ENCODE peak calls at places on chromosomes 7 and 10, in eight cellular contexts. K is endothelial cell of umbilical vein, N is H1, Y is HCT116, M is GM12878, Z is K562, H is SK-N-SH, B is HepG2. C is an unnamed sample.

GRCh38 chr7:68868975-68869374 is 729.3 kb upstream of the AUTS2 start:
- DNase-seq in K (no peak), N (no peak), Y (no peak), M (no peak), Z (no peak), H (no peak), B (no peak), C (no peak)

GRCh38 chr10:73759512-73760115 is 15.4 kb downstream of the SEC24C start:
- DNase-seq in K (no peak), N (no peak), Y (no peak), M (no peak), Z (no peak), H (no peak), B (no peak), C (no peak)

GRCh38 chr10:20142311-20142710 is 326.1 kb downstream of the PLXDC2 start:
- DNase-seq in K (no peak), N (no peak), Y (no peak), M (no peak), Z (no peak), H (no peak), B (no peak), C (no peak)

GRCh38 chr7:6385110-6385792 is 62.5 kb downstream of the DAGLB start:
- DNase-seq in K (peak), N (no peak), Y (peak), M (no peak), Z (no peak), H (no peak), B (peak), C (no peak)

GRCh38 chr10:10438335-10439123 is 579.1 kb upstream of the CELF2 start:
- DNase-seq in K (no peak), N (no peak), Y (no peak), M (no peak), Z (no peak), H (no peak), B (no peak), C (no peak)

GRCh38 chr10:60031664-60032063 is 125.3 kb upstream of the CCDC6 start:
- DNase-seq in K (no peak), N (no peak), Y (no peak), M (peak), Z (no peak), H (no peak), B (no peak), C (no peak)

GRCh38 chr10:50260791-50261281 is 9.5 kb upstream of the ASAH2 start:
- DNase-seq in K (no peak), N (no peak), Y (no peak), M (peak), Z (peak), H (no peak), B (peak), C (no peak)

GRCh38 chr7:111638048-111638447 is 75.8 kb upstream of the IMMP2L start:
- DNase-seq in K (no peak), N (no peak), Y (no peak), M (no peak), Z (no peak), H (no peak), B (no peak), C (no peak)

GRCh38 chr7:151824285-151824950 is 52.5 kb downstream of the PRKAG2 start:
- DNase-seq in K (peak), N (no peak), Y (no peak), M (no peak), Z (no peak), H (no peak), B (no peak), C (no peak)

GRCh38 chr10:60958892-60959601 is 15.1 kb upstream of the RHOBTB1 start:
- DNase-seq in K (no peak), N (no peak), Y (no peak), M (no peak), Z (no peak), H (no peak), B (no peak), C (no peak)

GRCh38 chr10:32795598-32796183 is 162.3 kb downstream of the ITGB1 start:
- DNase-seq in K (peak), N (no peak), Y (peak), M (peak), Z (peak), H (peak), B (peak), C (no peak)

GRCh38 chr7:156082048-156082447 is 269.8 kb upstream of the SHH start:
- DNase-seq in K (no peak), N (no peak), Y (no peak), M (no peak), Z (no peak), H (no peak), B (no peak), C (no peak)

GRCh38 chr10:116742367-116743265 is at the start of gene HSPA12A:
- DNase-seq in K (peak), N (peak), Y (peak), M (no peak), Z (peak), H (peak), B (no peak), C (no peak)

GRCh38 chr10:102131286-102132170 is 1.3 kb upstream of the PPRC1 start:
- DNase-seq in K (no peak), N (no peak), Y (no peak), M (no peak), Z (no peak), H (no peak), B (peak), C (no peak)

GRCh38 chr7:100641463-100641859 is at the start of gene TFR2:
- DNase-seq in K (no peak), N (no peak), Y (no peak), M (no peak), Z (peak), H (peak), B (peak), C (no peak)

GRCh38 chr10:102641398-102641797 is 2.9 kb upstream of the TRIM8 start:
- DNase-seq in K (no peak), N (no peak), Y (no peak), M (no peak), Z (peak), H (no peak), B (peak), C (no peak)

GRCh38 chr10:80154978-80155695 is 22.6 kb downstream of the PLAC9 start:
- DNase-seq in K (no peak), N (no peak), Y (no peak), M (no peak), Z (no peak), H (no peak), B (no peak), C (no peak)

GRCh38 chr7:47713595-47713994 is 131.7 kb upstream of the TNS3 start:
- DNase-seq in K (no peak), N (no peak), Y (no peak), M (no peak), Z (no peak), H (no peak), B (no peak), C (no peak)
- H3K9ac ChIP-seq in K (no peak), N (no peak), Y (no peak), M (no peak), Z (no peak), H (no peak), B (no peak), C (no peak)

DNA sequence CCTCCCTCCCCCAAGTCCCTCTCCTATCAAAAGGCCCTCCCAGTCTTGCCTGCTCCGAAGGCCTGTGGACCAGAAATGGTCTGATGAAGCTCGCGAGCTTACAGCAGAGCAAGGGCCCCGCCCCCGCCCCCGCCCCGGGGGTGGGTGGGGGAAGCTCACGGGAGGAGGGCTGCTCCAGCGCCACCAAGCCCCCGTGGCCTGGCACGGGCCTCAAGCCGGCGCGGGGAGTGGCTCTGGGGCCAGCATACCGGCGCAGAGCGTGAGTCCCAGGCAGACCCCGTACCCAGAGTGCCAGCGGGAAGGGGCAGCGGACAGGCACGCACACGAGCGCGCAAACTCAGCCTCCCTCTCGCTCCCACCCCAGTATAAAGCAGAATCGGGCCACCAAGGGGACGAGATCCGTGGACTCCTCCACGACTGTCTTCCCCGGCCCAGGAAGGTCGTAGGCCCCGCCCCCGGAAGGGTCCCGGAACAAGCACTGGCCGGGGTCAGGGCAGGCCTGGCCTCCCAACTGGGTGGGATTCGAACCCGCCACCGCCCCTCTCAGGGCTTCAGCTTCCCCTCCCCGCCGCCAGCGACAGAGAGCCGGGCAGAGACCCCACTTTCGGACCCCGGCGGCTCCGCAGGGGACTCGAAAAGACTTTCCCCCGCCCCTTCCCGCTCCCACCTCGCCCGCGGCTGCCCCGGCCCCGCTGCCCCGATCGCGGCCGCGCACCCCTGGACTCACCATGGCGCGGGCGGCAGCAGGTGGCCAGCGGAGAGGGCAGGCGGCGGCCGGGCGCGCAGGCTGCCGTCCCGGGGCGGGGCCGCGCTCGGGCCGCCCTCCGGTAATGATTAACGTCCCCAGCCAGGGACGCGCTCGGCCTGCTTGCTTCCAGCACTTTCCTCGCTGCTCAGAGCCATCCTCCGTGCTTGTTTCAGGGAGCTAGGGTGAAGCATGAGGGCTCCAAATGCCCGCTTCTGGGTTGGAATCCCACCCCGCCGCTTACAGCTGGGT is at the start of gene PCBD1:
- DNase-seq in K (peak), N (peak), Y (peak), M (no peak), Z (peak), H (peak), B (peak), C (no peak)
- TF ChIP-seq POLR2AphosphoS5 in K (peak), N (no peak), Y (peak), M (no peak), Z (no peak), H (peak), B (peak), C (no peak)

DNA sequence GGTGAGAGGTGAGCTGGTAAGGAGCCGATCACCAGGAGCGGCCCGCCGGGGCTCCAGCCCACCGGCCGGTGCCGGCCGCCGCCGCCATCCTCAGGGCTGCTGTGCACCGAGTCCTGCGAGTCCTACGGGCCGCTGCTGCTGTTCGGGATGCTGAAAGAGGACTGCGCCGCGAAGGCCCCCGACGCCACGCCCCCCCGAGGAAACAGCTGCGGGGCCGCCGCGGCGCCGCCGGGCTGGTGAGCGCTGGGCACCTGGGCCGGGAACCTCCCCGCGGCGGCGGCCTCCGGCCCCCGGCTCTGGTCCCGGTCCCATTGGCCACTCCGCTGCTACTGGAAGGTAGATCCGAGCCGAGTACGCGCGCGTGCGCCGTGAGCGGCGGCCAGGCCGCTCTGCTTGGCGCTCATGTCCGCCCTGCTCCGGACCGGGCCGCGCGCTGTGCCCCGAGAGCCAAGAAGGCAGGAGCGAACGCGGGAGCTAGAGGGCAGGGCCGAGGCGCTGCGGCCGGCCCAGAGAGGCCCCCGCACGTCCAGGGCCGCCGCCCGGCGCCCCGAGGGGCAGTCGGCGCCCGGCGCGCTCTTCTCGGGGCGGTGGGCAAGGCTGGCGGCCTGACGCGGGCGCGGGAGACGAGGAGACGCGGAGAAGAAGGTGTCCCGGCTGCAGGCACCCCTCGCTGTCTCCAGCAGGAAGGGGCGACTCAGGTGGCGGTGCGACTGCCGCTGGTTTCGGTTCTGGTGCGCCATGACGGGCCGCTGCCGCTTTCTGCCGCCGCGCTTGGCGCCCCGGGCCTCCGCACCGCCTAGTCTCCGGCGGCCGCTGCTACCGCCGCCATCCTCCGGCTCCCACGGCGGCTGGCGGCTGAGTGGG is 121.3 kb upstream of the WIPF3 start:
- DNase-seq in K (peak), N (peak), Y (peak), M (no peak), Z (peak), H (peak), B (peak), C (no peak)
- H3K9ac ChIP-seq in K (peak), N (peak), Y (peak), M (no peak), Z (peak), H (peak), B (peak), C (peak)

GRCh38 chr10:5486852-5487235 is 12.5 kb downstream of the CALML5 start:
- DNase-seq in K (no peak), N (no peak), Y (no peak), M (no peak), Z (peak), H (no peak), B (no peak), C (no peak)
- TF ChIP-seq POLR2AphosphoS5 in K (no peak), N (no peak), Y (no peak), M (no peak), Z (no peak), H (no peak), B (no peak), C (no peak)

GRCh38 chr7:1503816-1504775 is at the start of gene INTS1:
- DNase-seq in K (peak), N (peak), Y (peak), M (peak), Z (peak), H (peak), B (peak), C (peak)

GRCh38 chr7:1502845-1503244 is 1.3 kb downstream of the INTS1 start:
- DNase-seq in K (no peak), N (no peak), Y (no peak), M (no peak), Z (no peak), H (no peak), B (no peak), C (no peak)

GRCh38 chr7:1508277-1508758 is 4.1 kb upstream of the INTS1 start:
- DNase-seq in K (no peak), N (no peak), Y (no peak), M (no peak), Z (peak), H (no peak), B (no peak), C (no peak)

GRCh38 chr7:1503390-1503789 is 799 bp downstream of the INTS1 start:
- DNase-seq in K (no peak), N (no peak), Y (no peak), M (no peak), Z (no peak), H (no peak), B (no peak), C (no peak)

DNA sequence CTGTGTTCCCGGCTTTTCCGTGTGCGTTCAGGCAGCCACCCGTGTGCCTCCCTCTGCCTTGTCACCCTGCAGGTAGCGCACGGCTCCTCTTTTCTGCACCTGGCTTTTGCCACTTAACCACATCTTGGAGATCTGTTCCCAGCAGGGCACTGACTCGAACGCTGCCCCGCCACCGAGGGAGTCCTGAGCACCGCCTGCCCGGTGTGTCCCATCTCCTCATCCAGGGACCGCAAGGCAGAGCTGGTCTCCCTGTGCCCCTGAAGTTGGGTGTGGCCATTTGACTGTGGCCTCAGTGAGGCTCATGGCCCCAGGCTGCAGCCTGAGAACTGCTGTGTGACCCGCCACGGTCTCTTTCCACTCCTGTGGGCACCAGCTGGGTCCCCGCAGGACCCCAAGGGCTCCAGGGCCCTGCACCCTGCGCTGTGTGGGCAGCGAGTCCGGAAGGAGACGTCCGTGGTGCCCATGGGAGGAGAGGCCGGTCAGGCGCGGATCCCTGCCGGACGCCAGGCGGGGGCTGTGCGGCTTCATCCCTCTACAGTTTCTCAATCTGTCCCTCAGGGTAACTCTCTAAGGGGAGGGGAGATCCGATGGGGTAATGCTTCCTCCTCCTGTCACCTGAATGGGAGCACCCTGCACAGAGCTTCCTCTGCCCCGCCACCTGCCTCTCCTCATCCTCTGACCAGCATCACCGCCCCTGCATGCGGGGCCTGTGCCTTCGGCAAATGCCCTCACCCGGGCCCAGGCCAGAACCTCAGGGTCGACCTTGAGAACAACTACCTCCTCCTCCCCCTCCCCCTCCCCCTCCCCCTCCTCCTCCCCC is 1.8 kb upstream of the INTS1 start:
- DNase-seq in K (no peak), N (peak), Y (no peak), M (no peak), Z (peak), H (no peak), B (no peak), C (no peak)
- H3K9ac ChIP-seq in K (no peak), N (no peak), Y (peak), M (peak), Z (no peak), H (no peak), B (peak), C (no peak)

GRCh38 chr10:131590567-131590966 is 279.0 kb upstream of the TCERG1L start:
- DNase-seq in K (no peak), N (no peak), Y (no peak), M (no peak), Z (no peak), H (no peak), B (no peak), C (no peak)
- TF ChIP-seq POLR2AphosphoS5 in K (no peak), N (no peak), Y (no peak), M (no peak), Z (no peak), H (no peak), B (no peak), C (no peak)

C was measured in SK-N-MC.